ENCODE peak calls at places on chromosome 22, in nine cellular contexts. E is BE2C; U is NT2/D1; R is CD8-positive, alpha-beta memory T cell; X is IMR-90; B is astrocyte; S is PC-9; C is left lung; O is neural progenitor cell. I is an unnamed sample. For H3K27me3, the result is how much of the 10 kb centered on the place peaks cover.

GRCh38 chr22:24104307-24105017 is 76.8 kb upstream of the SUSD2 start:
- DNase-seq in X (no peak), O (no peak), U (no peak), S (no peak), E (no peak), C (no peak), R (no peak), B (no peak), I (no peak)

GRCh38 chr22:49734390-49734789 is 93.3 kb downstream of the BRD1 start:
- DNase-seq in B (no peak), E (no peak), C (peak), R (no peak), U (no peak), X (no peak), O (no peak), S (no peak), I (no peak)

GRCh38 chr22:48786679-48786996 is 1041.0 kb downstream of the BRD1 start:
- DNase-seq in E (no peak), X (no peak), S (no peak), R (no peak), U (no peak), O (no peak), C (no peak), B (no peak), I (no peak)

GRCh38 chr22:31995807-31996206 is 47.3 kb upstream of the SLC5A1 start:
- DNase-seq in U (no peak), S (no peak), R (no peak), C (no peak), O (no peak), E (no peak), X (no peak), B (peak), I (peak)

GRCh38 chr22:34454598-34454997 is 534.3 kb upstream of the LARGE1 start:
- DNase-seq in C (no peak), B (no peak), R (no peak), O (no peak), E (no peak), U (no peak), S (no peak), X (no peak), I (no peak)

GRCh38 chr22:40791241-40791640 is 27.9 kb downstream of the SLC25A17 start:
- DNase-seq in U (no peak), B (peak), X (no peak), C (no peak), E (no peak), O (no peak), S (no peak), R (no peak), I (no peak)

GRCh38 chr22:49115186-49115585 is 712.5 kb downstream of the BRD1 start:
- DNase-seq in E (no peak), O (no peak), S (no peak), C (no peak), X (no peak), B (no peak), U (no peak), R (no peak), I (no peak)

GRCh38 chr22:38177926-38178604 is 3.6 kb downstream of the PLA2G6 start:
- DNase-seq in X (peak), C (no peak), O (peak), R (no peak), U (no peak), S (peak), B (peak), E (peak), I (peak)

GRCh38 chr22:35928273-35928798 is 100.3 kb downstream of the RBFOX2 start:
- DNase-seq in C (no peak), R (no peak), E (no peak), O (no peak), B (no peak), S (no peak), X (no peak), U (no peak), I (no peak)

GRCh38 chr22:23804781-23805291 is 18.1 kb downstream of the SMARCB1 start:
- DNase-seq in B (no peak), U (no peak), C (no peak), S (no peak), O (no peak), R (no peak), X (no peak), E (no peak), I (no peak)

GRCh38 chr22:50526849-50527801 is 1.7 kb upstream of the SCO2 start:
- DNase-seq in S (peak), R (no peak), O (peak), C (peak), X (no peak), B (no peak), U (no peak), E (peak), I (peak)

GRCh38 chr22:24214467-24215285 is 30.2 kb downstream of the GGT5 start:
- DNase-seq in C (peak), O (no peak), B (no peak), X (no peak), S (no peak), U (no peak), E (no peak), R (no peak), I (no peak)

GRCh38 chr22:49971232-49972162 is 10.9 kb downstream of the PIM3 start:
- DNase-seq in X (no peak), S (peak), O (peak), C (peak), U (no peak), B (no peak), R (no peak), E (peak), I (peak)

GRCh38 chr22:37435970-37436603 is 8.8 kb upstream of the ELFN2 start:
- DNase-seq in C (no peak), X (no peak), O (no peak), E (no peak), B (no peak), R (no peak), U (no peak), S (no peak), I (no peak)

GRCh38 chr22:20424937-20425587 is 12.6 kb downstream of the SCARF2 start:
- DNase-seq in U (no peak), X (no peak), O (peak), R (no peak), C (peak), S (no peak), E (no peak), B (no peak), I (no peak)
- H3K27me3 ChIP-seq in U (under half), X (under half), O (under half), R (under half), C (half or more), S (under half), E (under half), B (under half), I (under half)

GRCh38 chr22:27099896-27100295 is 442.5 kb downstream of the MIAT start:
- DNase-seq in E (no peak), S (no peak), B (no peak), O (peak), X (no peak), U (no peak), C (no peak), R (no peak), I (no peak)
- H3K27me3 ChIP-seq in E (under half), S (under half), B (under half), O (under half), X (half or more), U (under half), C (half or more), R (under half), I (under half)

DNA sequence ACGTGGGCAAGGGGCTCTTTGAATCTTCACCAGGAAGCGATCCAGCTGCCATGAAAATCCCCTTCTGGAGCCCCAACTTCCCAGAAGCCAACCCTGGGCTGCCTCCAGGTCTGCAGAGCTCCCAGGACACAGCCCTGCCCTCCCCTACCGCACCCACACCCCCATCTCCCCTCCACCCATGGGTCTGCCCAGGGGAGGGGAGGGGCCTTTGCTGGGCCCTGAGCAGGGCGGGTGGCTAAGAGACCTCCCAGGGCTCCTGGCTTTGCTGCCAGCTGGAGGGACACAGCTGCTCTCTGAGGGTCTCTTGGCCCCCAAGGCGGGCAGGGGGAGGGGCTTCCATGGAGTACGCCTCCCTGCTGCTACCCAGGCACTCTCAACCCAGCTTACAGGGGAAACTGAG is 64.1 kb downstream of the WNT7B start:
- DNase-seq in X (no peak), U (no peak), O (no peak), R (no peak), C (no peak), E (no peak), S (no peak), B (no peak), I (no peak)
- H3K27me3 ChIP-seq in X (under half), U (under half), O (under half), R (under half), C (under half), E (under half), S (under half), B (under half), I (under half)

GRCh38 chr22:21992593-21993237 is 10.1 kb upstream of the TOP3B start:
- DNase-seq in B (no peak), C (no peak), E (no peak), R (no peak), U (no peak), X (no peak), S (no peak), O (no peak), I (no peak)

GRCh38 chr22:21991309-21991596 is 8.7 kb upstream of the TOP3B start:
- DNase-seq in O (no peak), R (no peak), C (no peak), E (no peak), S (no peak), B (no peak), U (no peak), X (no peak), I (no peak)

GRCh38 chr22:21990449-21991308 is 8.1 kb upstream of the TOP3B start:
- DNase-seq in U (no peak), E (no peak), R (no peak), O (no peak), C (no peak), B (no peak), S (no peak), X (no peak), I (no peak)

GRCh38 chr22:21989049-21989448 is 6.5 kb upstream of the TOP3B start:
- DNase-seq in U (no peak), S (no peak), E (no peak), B (no peak), O (no peak), C (no peak), R (no peak), X (no peak), I (no peak)

GRCh38 chr22:21991774-21992173 is 9.2 kb upstream of the TOP3B start:
- DNase-seq in E (no peak), X (no peak), C (no peak), U (no peak), B (no peak), S (no peak), O (no peak), R (no peak), I (no peak)
- H3K27me3 ChIP-seq in E (under half), X (half or more), C (under half), U (half or more), B (under half), S (under half), O (half or more), R (under half), I (under half)

DNA sequence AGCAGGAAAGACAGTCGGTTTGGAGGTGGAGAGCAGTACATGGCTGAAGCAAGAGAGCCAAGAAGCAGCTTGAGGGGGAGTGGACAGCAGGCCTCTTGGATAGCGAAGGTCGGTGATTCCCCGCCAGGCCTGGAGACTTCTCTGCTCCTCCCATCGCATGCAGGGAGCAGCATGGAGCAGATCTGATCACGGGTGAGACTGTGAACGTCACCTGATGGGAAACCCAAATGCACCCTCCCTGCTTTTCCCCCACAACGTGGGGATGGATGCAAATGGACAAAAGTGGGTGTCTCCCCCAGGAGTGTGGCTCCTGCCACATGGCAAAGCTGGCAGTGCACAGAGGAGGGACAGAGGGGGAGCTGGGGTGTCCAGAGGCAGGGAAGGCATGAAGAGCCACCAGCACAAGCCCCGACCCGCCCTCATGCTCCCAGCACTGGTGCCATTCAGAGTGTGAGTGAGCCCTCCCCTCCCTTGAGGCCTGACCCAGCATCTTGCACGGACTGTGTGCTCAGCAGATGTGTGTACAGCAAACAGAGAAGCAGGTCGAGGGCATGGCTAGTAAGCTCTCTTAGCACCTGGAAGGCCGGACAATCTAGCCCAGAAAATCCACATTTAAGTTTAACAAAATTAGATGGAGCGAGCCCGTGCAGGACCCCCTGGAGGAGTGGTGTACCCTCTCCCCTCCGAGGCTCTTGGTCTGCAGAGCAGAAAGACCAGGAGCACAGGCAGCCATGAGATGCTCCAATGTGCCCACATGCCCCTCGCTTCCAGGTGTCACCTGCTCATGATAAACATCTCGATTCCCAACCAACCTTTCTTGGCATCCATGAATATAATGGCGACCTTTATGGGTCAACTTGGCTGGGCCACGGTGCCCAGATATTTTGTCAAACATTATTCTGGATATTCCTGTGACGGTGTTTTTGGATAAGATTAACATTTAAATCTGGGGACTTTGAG is 661.7 kb downstream of the TBC1D22A start:
- DNase-seq in S (no peak), X (no peak), C (no peak), E (no peak), O (no peak), B (no peak), R (no peak), U (no peak), I (no peak)
- H3K27me3 ChIP-seq in S (half or more), X (under half), C (under half), E (under half), O (under half), B (under half), R (under half), U (under half), I (under half)

GRCh38 chr22:21734540-21735197 is 925 bp downstream of the YPEL1 start:
- DNase-seq in U (no peak), E (no peak), C (no peak), S (no peak), R (peak), X (no peak), O (peak), B (no peak), I (no peak)
- H3K27me3 ChIP-seq in U (under half), E (under half), C (under half), S (under half), R (under half), X (under half), O (under half), B (under half), I (under half)

GRCh38 chr22:41975299-41976069 is 6.2 kb downstream of the SEPTIN3 start:
- DNase-seq in B (no peak), R (no peak), X (no peak), U (no peak), S (no peak), E (no peak), C (no peak), O (no peak), I (no peak)
- H3K27me3 ChIP-seq in B (under half), R (under half), X (half or more), U (half or more), S (half or more), E (under half), C (half or more), O (half or more), I (under half)

GRCh38 chr22:43421914-43422615 is 10.3 kb downstream of the MPPED1 start:
- DNase-seq in C (no peak), S (no peak), U (no peak), O (no peak), X (no peak), E (no peak), B (no peak), R (no peak), I (no peak)
- H3K27me3 ChIP-seq in C (half or more), S (half or more), U (under half), O (under half), X (half or more), E (under half), B (under half), R (under half), I (under half)

DNA sequence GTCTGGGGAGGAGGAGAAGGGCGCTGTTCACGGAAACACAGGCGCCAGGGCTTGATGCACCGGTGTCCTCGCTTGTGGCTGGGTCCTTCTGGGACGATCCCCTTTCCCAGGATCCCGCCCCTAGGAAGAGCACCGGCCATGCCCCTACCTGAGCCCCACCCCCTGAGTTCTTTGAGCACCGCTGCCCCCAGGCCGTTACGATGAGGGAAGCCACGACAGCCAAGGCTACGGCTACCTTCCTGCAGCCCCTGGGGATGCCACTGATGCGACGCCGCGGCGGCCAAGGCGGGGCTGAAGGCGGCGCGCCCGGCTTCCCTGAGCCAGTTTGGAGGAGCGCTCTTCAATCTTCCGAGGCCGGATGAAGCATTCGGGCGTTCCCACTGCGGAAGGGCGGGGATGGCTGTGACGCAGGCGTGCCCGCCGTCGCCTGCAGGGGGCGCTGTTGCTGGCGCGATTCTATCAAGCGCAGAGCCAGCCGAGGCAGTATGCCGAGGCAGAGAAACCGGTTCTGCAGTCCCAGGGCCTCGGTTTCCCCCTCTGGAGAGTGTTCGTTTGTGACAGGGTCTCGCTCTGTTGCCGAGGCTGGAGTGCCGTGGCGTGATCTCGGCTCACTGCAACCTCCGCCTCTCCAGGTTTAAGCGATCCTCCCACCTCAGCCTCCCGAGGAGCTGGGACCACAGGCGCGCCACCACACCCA is 9.7 kb upstream of the NEFH start:
- DNase-seq in C (peak), X (peak), U (peak), E (no peak), S (peak), B (no peak), R (peak), O (peak), I (peak)
- H3K27me3 ChIP-seq in C (under half), X (under half), U (under half), E (under half), S (under half), B (under half), R (under half), O (half or more), I (under half)

GRCh38 chr22:22064580-22064979 is 82.0 kb upstream of the TOP3B start:
- DNase-seq in X (no peak), R (no peak), E (no peak), S (no peak), O (no peak), B (no peak), C (no peak), U (no peak), I (no peak)
- H3K27me3 ChIP-seq in X (under half), R (under half), E (under half), S (under half), O (half or more), B (under half), C (under half), U (half or more), I (under half)

I was measured in fibroblast of lung.